ENCODE peak calls at places on chromosomes 16 and 17, in five cellular contexts. Z, E, C, Q and P are unnamed samples.

GRCh38 chr17:77325826-77326581 is 185.2 kb downstream of the SEC14L1 start:
- DNase-seq in Z (no peak), E (no peak), C (no peak), Q (no peak), P (no peak)

GRCh38 chr17:676060-676745 is 38.4 kb downstream of the VPS53 start:
- DNase-seq in Z (no peak), E (no peak), C (no peak), Q (no peak), P (no peak)

GRCh38 chr16:81633147-81633619 is 145.9 kb upstream of the PLCG2 start:
- DNase-seq in Z (no peak), E (peak), C (no peak), Q (no peak), P (no peak)

GRCh38 chr17:78798695-78799559 is 16.9 kb upstream of the CYTH1 start:
- DNase-seq in Z (peak), E (peak), C (no peak), Q (no peak), P (peak)

GRCh38 chr17:30517786-30518185 is 40.6 kb downstream of the GOSR1 start:
- DNase-seq in Z (no peak), E (no peak), C (no peak), Q (no peak), P (no peak)

GRCh38 chr17:57373756-57374155 is 117.4 kb downstream of the MSI2 start:
- DNase-seq in Z (no peak), E (no peak), C (no peak), Q (no peak), P (no peak)

GRCh38 chr16:1822801-1823200 is 3.8 kb downstream of the HAGH start:
- DNase-seq in Z (no peak), E (no peak), C (no peak), Q (no peak), P (no peak)

GRCh38 chr16:57646388-57647039 is 18.1 kb downstream of the ADGRG1 start:
- DNase-seq in Z (no peak), E (no peak), C (no peak), Q (no peak), P (no peak)

GRCh38 chr17:66930933-66931332 is 33.6 kb upstream of the CACNG4 start:
- DNase-seq in Z (no peak), E (no peak), C (no peak), Q (no peak), P (no peak)

GRCh38 chr16:11278681-11279628 is 2.2 kb downstream of the PRM1 start:
- DNase-seq in Z (no peak), E (no peak), C (no peak), Q (no peak), P (no peak)